ENCODE peak calls at places on chromosomes 1 and 21, in nine cellular contexts. C is AG04450; B is endothelial cell; Z is HT1080; O is activated CD4-positive, alpha-beta memory T cell treated with anti-CD3 and anti-CD28 coated beads for 36 hours; V is CD4-positive, CD25-positive, alpha-beta regulatory T cell; F is astrocyte of the spinal cord; P is head of caudate nucleus; X is Right ventricle myocardium superior. J is an unnamed sample.

GRCh38 chr1:229855999-229856650 is 210.9 kb upstream of the GALNT2 start:
- DNase-seq in O (peak; percentile 21), V (no peak), B (no peak), X (no peak), Z (no peak), C (no peak), P (peak; percentile 83), F (no peak), J (peak; percentile 35)

GRCh38 chr1:93255222-93256079 is 74.9 kb downstream of the CCDC18 start:
- DNase-seq in V (no peak), P (no peak), C (peak; percentile 59), B (no peak), X (no peak), Z (peak; percentile 56), O (no peak), F (peak; percentile 70), J (peak; percentile 56)

GRCh38 chr1:70487910-70488665 is 77.0 kb downstream of the CTH start:
- DNase-seq in V (no peak), P (peak; percentile 44), B (peak; percentile 43), C (no peak), O (no peak), Z (peak; percentile 37), F (peak; percentile 43), X (no peak), J (peak; percentile 22)

GRCh38 chr1:218433744-218434143 is 88.6 kb downstream of the TGFB2 start:
- DNase-seq in Z (no peak), V (no peak), C (no peak), B (no peak), X (no peak), O (no peak), P (no peak), F (peak; percentile 61), J (no peak)

GRCh38 chr1:84892657-84893618 is at the start of gene LPAR3:
- DNase-seq in X (peak; percentile 64), P (no peak), V (no peak), C (no peak), F (no peak), B (peak; percentile 31), Z (no peak), O (peak; percentile 50), J (peak; percentile 31)

GRCh38 chr1:226945106-226945857 is 5.2 kb downstream of the COQ8A start:
- DNase-seq in B (no peak), Z (no peak), C (no peak), P (no peak), X (no peak), V (no peak), O (no peak), F (no peak), J (no peak)

GRCh38 chr1:24980836-24981631 is 51.0 kb upstream of the RUNX3 start:
- DNase-seq in X (no peak), O (no peak), P (no peak), B (no peak), F (no peak), V (no peak), Z (no peak), C (no peak), J (no peak)

GRCh38 chr1:234842726-234843641 is 233.0 kb upstream of the IRF2BP2 start:
- DNase-seq in Z (no peak), O (peak; percentile 93), F (no peak), P (peak; percentile 47), C (no peak), X (peak; percentile 81), V (peak; percentile 7), B (no peak), J (peak; percentile 47)

GRCh38 chr1:58895559-58896135 is 111.8 kb upstream of the JUN start:
- DNase-seq in V (no peak), Z (peak; percentile 83), F (no peak), X (no peak), C (no peak), O (no peak), P (peak; percentile 35), B (no peak), J (no peak)

GRCh38 chr1:46406881-46407608 is 12.9 kb downstream of the FAAH start:
- DNase-seq in C (no peak), O (no peak), B (no peak), Z (no peak), X (no peak), V (no peak), P (no peak), F (no peak), J (no peak)

GRCh38 chr1:162196387-162196786 is 126.9 kb downstream of the NOS1AP start:
- DNase-seq in O (no peak), V (no peak), X (no peak), F (no peak), P (no peak), Z (no peak), B (no peak), C (no peak), J (no peak)

GRCh38 chr1:172585348-172585747 is 52.4 kb downstream of the SUCO start:
- DNase-seq in V (no peak), P (no peak), C (no peak), F (peak; percentile 56), X (no peak), B (no peak), Z (peak; percentile 48), O (no peak), J (peak; percentile 21)

GRCh38 chr1:22275211-22275610 is 132.3 kb upstream of the WNT4 start:
- DNase-seq in X (no peak), V (no peak), P (no peak), O (no peak), C (no peak), F (no peak), Z (no peak), B (no peak), J (no peak)

GRCh38 chr1:247905181-247905580 is 9.8 kb downstream of the OR2W3 start:
- DNase-seq in V (no peak), P (no peak), X (no peak), Z (no peak), F (no peak), B (no peak), C (no peak), O (no peak), J (no peak)

GRCh38 chr1:59481915-59482505 is 185.1 kb downstream of the FGGY start:
- DNase-seq in O (no peak), V (no peak), P (no peak), X (no peak), C (no peak), Z (no peak), F (peak; percentile 22), B (no peak), J (no peak)

GRCh38 chr1:40668769-40669525 is 3.5 kb upstream of the RIMS3 start:
- DNase-seq in P (peak; percentile 87), Z (peak; percentile 59), V (peak; percentile 72), O (peak; percentile 91), F (peak; percentile 62), B (peak; percentile 87), X (peak; percentile 83), C (peak; percentile 18), J (peak; percentile 88)

GRCh38 chr1:11365744-11366387 is 92.9 kb downstream of the UBIAD1 start:
- DNase-seq in V (no peak), F (no peak), C (no peak), O (no peak), X (no peak), P (no peak), Z (no peak), B (no peak), J (no peak)

GRCh38 chr1:174497461-174497860 is 49.7 kb downstream of the GPR52 start:
- DNase-seq in X (no peak), O (no peak), C (no peak), B (no peak), P (no peak), V (no peak), F (no peak), Z (no peak), J (no peak)

GRCh38 chr21:36402339-36402738 is 17.1 kb downstream of the CHAF1B start:
- DNase-seq in F (no peak), X (no peak), V (no peak), B (no peak), O (no peak), Z (no peak), P (no peak), C (no peak), J (no peak)

GRCh38 chr1:71843023-71843422 is 439.3 kb downstream of the NEGR1 start:
- DNase-seq in F (no peak), P (no peak), B (no peak), Z (no peak), C (no peak), O (no peak), V (no peak), X (no peak), J (no peak)

GRCh38 chr1:109796484-109797305 is 33.0 kb upstream of the EPS8L3 start:
- DNase-seq in C (no peak), F (peak; percentile 72), P (no peak), O (peak; percentile 25), Z (peak; percentile 53), V (no peak), B (no peak), X (no peak), J (peak; percentile 46)

GRCh38 chr1:43763497-43763973 is 56.2 kb downstream of the ST3GAL3 start:
- DNase-seq in V (peak; percentile 12), O (peak; percentile 53), X (peak; percentile 42), F (peak; percentile 91), B (peak; percentile 67), Z (peak; percentile 80), P (peak; percentile 85), C (peak; percentile 86), J (peak; percentile 87)

GRCh38 chr1:47738560-47739182 is 258.5 kb downstream of the TRABD2B start:
- DNase-seq in C (no peak), V (no peak), X (peak; percentile 62), B (peak; percentile 79), O (no peak), P (peak; percentile 48), Z (peak; percentile 18), F (peak; percentile 15), J (peak; percentile 72)

GRCh38 chr1:61081637-61082335 is 575 bp upstream of the NFIA start:
- DNase-seq in P (peak; percentile 39), C (no peak), X (peak; percentile 61), Z (peak; percentile 46), B (peak; percentile 53), O (peak; percentile 71), V (peak; percentile 44), F (peak; percentile 71), J (no peak)

GRCh38 chr21:35643176-35643575 is 417.1 kb downstream of the SETD4 start:
- DNase-seq in X (no peak), F (peak; percentile 13), O (no peak), Z (peak; percentile 96), C (no peak), B (peak; percentile 8), P (no peak), V (no peak), J (peak; percentile 37)

GRCh38 chr1:194004146-194004545 is 817.7 kb upstream of the B3GALT2 start:
- DNase-seq in C (no peak), O (no peak), X (no peak), V (no peak), B (no peak), P (no peak), F (peak; percentile 30), Z (no peak), J (no peak)

GRCh38 chr1:211591980-211592493 is 13.1 kb upstream of the SLC30A1 start:
- DNase-seq in P (peak; percentile 56), B (no peak), O (no peak), V (no peak), X (no peak), Z (peak; percentile 90), F (peak; percentile 85), C (no peak), J (peak; percentile 85)

GRCh38 chr1:25082995-25083394 is 149.3 kb downstream of the SYF2 start:
- DNase-seq in O (no peak), Z (no peak), C (no peak), B (no peak), V (no peak), X (peak; percentile 10), F (no peak), P (no peak), J (no peak)

GRCh38 chr1:204255225-204255624 is 41.4 kb upstream of the GOLT1A start:
- DNase-seq in Z (no peak), V (no peak), C (no peak), P (no peak), F (no peak), O (no peak), B (no peak), X (no peak), J (no peak)

GRCh38 chr21:32915099-32915498 is 110.6 kb upstream of the OLIG2 start:
- DNase-seq in O (no peak), X (no peak), B (no peak), C (no peak), P (no peak), Z (no peak), V (no peak), F (no peak), J (no peak)

GRCh38 chr1:182784556-182785171 is 4.9 kb upstream of the NPL start:
- DNase-seq in F (peak; percentile 59), V (no peak), Z (peak; percentile 38), O (no peak), P (peak; percentile 38), X (no peak), B (peak; percentile 21), C (no peak), J (peak; percentile 63)